ENCODE peak calls at places on chromosome 20, in eight cellular contexts. I is mammary epithelial cell; F is prostate gland; E is CD8-positive, alpha-beta T cell; O is left ventricle myocardium inferior; X is upper lobe of right lung; Y is esophagus squamous epithelium; A is Caco-2. M is an unnamed sample.

GRCh38 chr20:910132-910839 is 5.8 kb downstream of the ANGPT4 start:
- DNase-seq in I (no peak), F (no peak), E (no peak), O (no peak), X (no peak), Y (no peak), A (no peak), M (no peak)

GRCh38 chr20:52905235-52905634 is 66.9 kb upstream of the TSHZ2 start:
- DNase-seq in I (no peak), F (no peak), E (no peak), O (no peak), X (no peak), Y (no peak), A (no peak), M (no peak)

GRCh38 chr20:41142914-41143313 is 5.6 kb downstream of the PLCG1 start:
- DNase-seq in I (no peak), F (no peak), E (peak; percentile 28), O (no peak), X (peak; percentile 41), Y (no peak), A (no peak), M (no peak)

GRCh38 chr20:6959900-6960312 is 192.4 kb downstream of the BMP2 start:
- DNase-seq in I (peak; percentile 29), F (no peak), E (no peak), O (no peak), X (no peak), Y (no peak), A (no peak), M (no peak)

GRCh38 chr20:33211817-33212424 is 5.2 kb upstream of the BPIFA3 start:
- DNase-seq in I (peak; percentile 44), F (peak; percentile 55), E (no peak), O (no peak), X (no peak), Y (no peak), A (peak; percentile 93), M (peak; percentile 53)

GRCh38 chr20:11849270-11849920 is 68.3 kb upstream of the BTBD3 start:
- DNase-seq in I (no peak), F (no peak), E (no peak), O (no peak), X (no peak), Y (no peak), A (no peak), M (no peak)

GRCh38 chr20:33018169-33018931 is 10.8 kb downstream of the BPIFB2 start:
- DNase-seq in I (no peak), F (no peak), E (no peak), O (no peak), X (no peak), Y (no peak), A (no peak), M (no peak)

GRCh38 chr20:63944078-63944941 is 11.9 kb downstream of the UCKL1 start:
- DNase-seq in I (no peak), F (no peak), E (no peak), O (no peak), X (no peak), Y (no peak), A (no peak), M (no peak)

GRCh38 chr20:48788486-48789072 is 39.2 kb downstream of the PREX1 start:
- DNase-seq in I (no peak), F (no peak), E (no peak), O (no peak), X (no peak), Y (no peak), A (no peak), M (peak; percentile 61)

GRCh38 chr20:38222923-38223742 is 37.4 kb downstream of the KIAA1755 start:
- DNase-seq in I (no peak), F (no peak), E (no peak), O (no peak), X (peak; percentile 40), Y (no peak), A (no peak), M (no peak)

GRCh38 chr20:54144847-54145246 is 28.9 kb downstream of the CYP24A1 start:
- DNase-seq in I (no peak), F (no peak), E (no peak), O (no peak), X (no peak), Y (no peak), A (no peak), M (no peak)

DNA sequence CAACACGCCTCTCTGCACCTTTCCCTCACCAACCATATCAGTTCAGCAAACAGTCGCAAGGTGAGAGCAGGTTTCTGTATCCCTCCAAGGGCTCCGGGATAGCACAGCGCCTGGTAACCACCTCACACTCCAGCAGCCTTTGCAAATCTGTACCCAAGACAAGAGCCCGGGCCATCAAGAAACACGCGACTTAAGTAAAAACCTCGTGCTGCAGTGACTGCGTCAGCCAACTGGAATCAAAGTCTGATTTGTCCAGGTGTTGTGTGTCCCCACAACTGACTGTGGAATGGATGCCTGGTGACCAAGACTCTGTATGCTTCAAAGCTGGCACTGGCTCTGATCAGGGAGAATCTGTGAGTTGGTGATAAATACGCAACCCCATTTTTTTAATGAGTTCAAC is 74.1 kb downstream of the NINL start:
- DNase-seq in I (no peak), F (no peak), E (no peak), O (no peak), X (no peak), Y (no peak), A (no peak), M (no peak)
- H3K36me3 ChIP-seq in I (no peaks in the 10 kb centered on the region), F (peaks cover 5% of the 10 kb centered on the region), E (no peaks in the 10 kb centered on the region), O (peaks cover 67% of the 10 kb centered on the region), X (peaks cover 22% of the 10 kb centered on the region), Y (peaks cover 5% of the 10 kb centered on the region), A (no peaks in the 10 kb centered on the region), M (peaks cover 62% of the 10 kb centered on the region)

DNA sequence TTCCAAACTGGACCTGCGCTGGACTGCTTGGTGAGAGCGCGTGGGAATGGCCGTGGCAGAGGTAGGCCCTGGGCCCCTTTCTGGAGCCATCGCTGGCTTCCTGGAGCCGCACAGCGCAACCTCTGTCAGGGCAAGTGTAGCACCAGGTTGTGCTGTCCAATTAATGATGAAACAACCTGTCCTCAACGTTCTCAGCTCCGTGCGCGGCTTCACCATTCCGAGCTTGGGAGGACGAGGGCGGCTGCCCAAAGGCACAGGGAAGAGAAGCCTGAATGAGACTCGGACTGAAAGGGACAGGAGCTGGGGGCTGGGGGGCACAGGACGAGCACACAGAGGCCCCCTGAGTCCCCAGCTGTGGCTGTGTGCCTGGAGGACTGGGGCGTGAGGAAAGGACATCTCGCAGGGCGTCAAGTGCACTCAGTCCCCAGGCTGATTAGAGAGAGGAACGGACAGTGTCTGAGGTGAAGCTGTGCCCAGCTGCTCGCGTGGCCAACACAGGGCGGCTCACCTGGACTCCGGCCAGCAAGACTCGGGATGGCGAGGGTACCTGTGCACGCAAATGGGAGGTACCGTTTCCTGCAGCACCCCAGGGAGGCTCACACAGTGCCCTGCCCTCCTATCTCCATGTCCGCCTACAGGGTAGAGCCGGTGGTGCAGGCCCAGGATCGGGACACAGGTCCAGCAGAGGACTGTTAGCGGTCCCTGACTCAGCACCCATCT is 403.3 kb downstream of the TAF4 start:
- DNase-seq in I (no peak), F (no peak), E (no peak), O (no peak), X (no peak), Y (no peak), A (no peak), M (no peak)
- TF ChIP-seq CTCF in I (no peak), F (no peak), E (no peak), O (no peak), X (no peak), Y (no peak), A (no peak), M (peak; percentile 18)

GRCh38 chr20:61450549-61450948 is 198.5 kb downstream of the CDH4 start:
- DNase-seq in I (no peak), F (no peak), E (no peak), O (no peak), X (no peak), Y (no peak), A (no peak), M (no peak)

GRCh38 chr20:61449057-61449456 is 197.0 kb downstream of the CDH4 start:
- DNase-seq in I (no peak), F (no peak), E (no peak), O (no peak), X (no peak), Y (no peak), A (no peak), M (no peak)

GRCh38 chr20:61448396-61448795 is 196.3 kb downstream of the CDH4 start:
- DNase-seq in I (no peak), F (no peak), E (no peak), O (no peak), X (no peak), Y (no peak), A (no peak), M (no peak)

GRCh38 chr20:61451009-61451408 is 198.9 kb downstream of the CDH4 start:
- DNase-seq in I (no peak), F (no peak), E (no peak), O (no peak), X (no peak), Y (no peak), A (no peak), M (no peak)

GRCh38 chr20:61449916-61450315 is 197.9 kb downstream of the CDH4 start:
- DNase-seq in I (no peak), F (no peak), E (no peak), O (no peak), X (no peak), Y (no peak), A (no peak), M (no peak)
- H3K36me3 ChIP-seq in I (no peaks in the 10 kb centered on the region), F (no peaks in the 10 kb centered on the region), E (no peaks in the 10 kb centered on the region), O (no peaks in the 10 kb centered on the region), X (no peaks in the 10 kb centered on the region), Y (no peaks in the 10 kb centered on the region), A (no peaks in the 10 kb centered on the region), M (no peaks in the 10 kb centered on the region)

GRCh38 chr20:47461120-47461685 is 40.5 kb upstream of the NCOA3 start:
- DNase-seq in I (no peak), F (no peak), E (no peak), O (no peak), X (no peak), Y (no peak), A (no peak), M (no peak)

GRCh38 chr20:47465335-47466090 is 36.2 kb upstream of the NCOA3 start:
- DNase-seq in I (no peak), F (no peak), E (no peak), O (no peak), X (no peak), Y (no peak), A (no peak), M (no peak)

GRCh38 chr20:47466193-47466592 is 35.5 kb upstream of the NCOA3 start:
- DNase-seq in I (no peak), F (no peak), E (no peak), O (no peak), X (no peak), Y (no peak), A (no peak), M (no peak)

GRCh38 chr20:47466704-47467459 is 34.8 kb upstream of the NCOA3 start:
- DNase-seq in I (no peak), F (no peak), E (no peak), O (no peak), X (no peak), Y (no peak), A (peak; percentile 77), M (no peak)

DNA sequence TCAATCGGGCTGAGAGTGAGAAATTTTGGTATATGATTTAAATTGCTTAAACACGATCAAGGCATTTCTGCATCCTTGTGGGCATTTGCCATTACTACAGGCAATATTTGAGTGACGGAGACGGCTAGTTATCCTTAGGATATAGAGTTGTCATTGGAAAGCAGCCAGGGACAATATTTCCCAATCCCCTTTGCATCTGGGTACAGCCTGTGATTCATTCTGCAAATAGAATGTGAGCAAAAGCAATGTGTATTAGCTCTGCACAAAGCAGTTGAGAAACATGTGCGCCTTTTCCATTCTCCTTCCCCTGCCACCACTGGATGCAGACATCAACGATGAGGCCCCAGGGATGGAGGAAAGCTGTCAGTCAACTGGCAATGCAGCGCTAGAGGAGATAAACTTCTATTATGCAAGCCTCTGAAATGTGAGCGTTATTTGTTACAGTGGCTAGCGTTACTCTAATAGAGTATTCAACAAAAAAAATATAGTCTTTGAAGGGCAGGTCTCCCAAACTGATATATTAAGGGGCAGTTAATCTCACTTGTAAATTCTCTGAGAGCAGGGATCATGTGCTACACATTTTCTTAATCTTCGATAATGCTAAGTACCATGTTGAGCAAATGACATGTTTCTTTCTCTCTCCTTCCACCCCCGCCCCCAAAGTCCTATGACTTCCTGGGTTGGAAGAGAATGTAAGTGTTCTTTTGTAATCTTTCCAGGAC is 37.1 kb upstream of the NCOA3 start:
- DNase-seq in I (peak; percentile 96), F (peak; percentile 94), E (no peak), O (peak; percentile 61), X (no peak), Y (no peak), A (peak; percentile 87), M (peak; percentile 87)
- TF ChIP-seq CTCF in I (peak; percentile 56), F (peak; percentile 66), E (no peak), O (peak; percentile 62), X (peak; percentile 53), Y (peak; percentile 75), A (no peak), M (peak; percentile 41)

M was measured in A673.